ENCODE peak calls at places on chromosome 11, in eight cellular contexts. S is PC-3, A is Karpas-422, U is H54, G is erythroblast, D is NAMALWA, F is hippocampal formation, I is T-helper 17 cell. B is an unnamed sample.

GRCh38 chr11:60982184-60982583 is 10.7 kb downstream of the CD6 start:
- DNase-seq in S (no peak), A (no peak), U (no peak), G (no peak), D (no peak), F (no peak), I (no peak), B (no peak)

GRCh38 chr11:78560826-78561484 is 13.7 kb downstream of the NARS2 start:
- DNase-seq in S (peak), A (no peak), U (no peak), G (no peak), D (no peak), F (no peak), I (no peak), B (no peak)

GRCh38 chr11:128859563-128860441 is 7.3 kb downstream of the KCNJ1 start:
- DNase-seq in S (peak), A (peak), U (no peak), G (peak), D (peak), F (peak), I (peak), B (no peak)

GRCh38 chr11:76196849-76197248 is 9.5 kb downstream of the WNT11 start:
- DNase-seq in S (no peak), A (no peak), U (no peak), G (no peak), D (no peak), F (no peak), I (no peak), B (no peak)

GRCh38 chr11:113161671-113162589 is 152.5 kb upstream of the TTC12 start:
- DNase-seq in S (no peak), A (no peak), U (no peak), G (no peak), D (no peak), F (no peak), I (no peak), B (no peak)

GRCh38 chr11:33722579-33723234 is 13.5 kb downstream of the CD59 start:
- DNase-seq in S (peak), A (no peak), U (no peak), G (peak), D (no peak), F (no peak), I (no peak), B (no peak)

GRCh38 chr11:71212871-71213559 is 39.4 kb downstream of the SHANK2 start:
- DNase-seq in S (no peak), A (peak), U (no peak), G (no peak), D (no peak), F (no peak), I (no peak), B (no peak)

GRCh38 chr11:69231466-69232018 is 62.4 kb upstream of the MYEOV start:
- DNase-seq in S (no peak), A (no peak), U (no peak), G (no peak), D (no peak), F (no peak), I (no peak), B (no peak)

GRCh38 chr11:117663389-117663788 is 133.6 kb downstream of the DSCAML1 start:
- DNase-seq in S (no peak), A (no peak), U (no peak), G (no peak), D (no peak), F (peak), I (no peak), B (peak)

GRCh38 chr11:58498464-58498863 is 9.4 kb downstream of the OR5B21 start:
- DNase-seq in S (no peak), A (no peak), U (no peak), G (no peak), D (no peak), F (no peak), I (no peak), B (no peak)

GRCh38 chr11:1202154-1202775 is 20.6 kb upstream of the MUC5B start:
- DNase-seq in S (no peak), A (peak), U (no peak), G (no peak), D (peak), F (no peak), I (peak), B (no peak)

GRCh38 chr11:62273789-62274275 is 3.9 kb downstream of the SCGB2A2 start:
- DNase-seq in S (no peak), A (no peak), U (no peak), G (no peak), D (no peak), F (no peak), I (no peak), B (no peak)

GRCh38 chr11:16924826-16925494 is 89.3 kb downstream of the PLEKHA7 start:
- DNase-seq in S (peak), A (no peak), U (peak), G (no peak), D (no peak), F (peak), I (no peak), B (peak)

GRCh38 chr11:18650859-18651557 is 16.9 kb upstream of the SPTY2D1 start:
- DNase-seq in S (peak), A (peak), U (peak), G (peak), D (peak), F (no peak), I (no peak), B (no peak)

GRCh38 chr11:69414773-69415187 is 66.7 kb upstream of the LINC01488 start:
- DNase-seq in S (no peak), A (no peak), U (no peak), G (no peak), D (no peak), F (no peak), I (no peak), B (no peak)

GRCh38 chr11:1298695-1299492 is 10.5 kb downstream of the TOLLIP start:
- DNase-seq in S (peak), A (no peak), U (no peak), G (no peak), D (no peak), F (no peak), I (no peak), B (peak)

GRCh38 chr11:92702037-92702436 is 267.4 kb upstream of the MTNR1B start:
- DNase-seq in S (peak), A (no peak), U (no peak), G (no peak), D (no peak), F (no peak), I (no peak), B (no peak)

GRCh38 chr11:133081020-133081419 is 451.3 kb downstream of the OPCML start:
- DNase-seq in S (no peak), A (no peak), U (no peak), G (no peak), D (no peak), F (no peak), I (no peak), B (no peak)

GRCh38 chr11:102244681-102245409 is 72.4 kb upstream of the BIRC3 start:
- DNase-seq in S (peak), A (no peak), U (peak), G (no peak), D (no peak), F (no peak), I (no peak), B (no peak)

GRCh38 chr11:76102772-76103171 is 103.5 kb downstream of the WNT11 start:
- DNase-seq in S (no peak), A (no peak), U (no peak), G (peak), D (no peak), F (no peak), I (no peak), B (no peak)